ENCODE peak calls at places on chromosomes 2 and 18, in four cellular contexts. One of them, this sample, is unnamed.

GRCh38 chr2:145623136-145623535 is 1103.2 kb upstream of the ZEB2 start:
- DNase-seq in transverse colon: no peak
- DNase-seq in HL-60: no peak
- DNase-seq in GM12892: no peak
- DNase-seq in this sample: peak; percentile 52

GRCh38 chr2:96139181-96139758 is 968 bp upstream of the ASTL start:
- DNase-seq in transverse colon: no peak
- DNase-seq in HL-60: no peak
- DNase-seq in GM12892: no peak
- DNase-seq in this sample: no peak

GRCh38 chr2:237665713-237666143 is 38.3 kb downstream of the LRRFIP1 start:
- DNase-seq in transverse colon: no peak
- DNase-seq in HL-60: no peak
- DNase-seq in GM12892: no peak
- DNase-seq in this sample: no peak

GRCh38 chr2:24546668-24547067 is 55.6 kb downstream of the NCOA1 start:
- DNase-seq in GM12892: no peak
- DNase-seq in HL-60: no peak
- DNase-seq in transverse colon: no peak
- DNase-seq in this sample: no peak

GRCh38 chr2:118593257-118593656 is 254.2 kb downstream of the EN1 start:
- DNase-seq in GM12892: no peak
- DNase-seq in HL-60: no peak
- DNase-seq in transverse colon: no peak
- DNase-seq in this sample: no peak

GRCh38 chr2:136117391-136117841 is 533 bp downstream of the CXCR4 start:
- DNase-seq in HL-60: peak; percentile 45
- DNase-seq in transverse colon: peak; percentile 35
- DNase-seq in GM12892: peak; percentile 29
- DNase-seq in this sample: peak; percentile 52

GRCh38 chr18:58997811-58998337 is 133.2 kb downstream of the ZNF532 start:
- DNase-seq in HL-60: no peak
- DNase-seq in transverse colon: no peak
- DNase-seq in GM12892: no peak
- DNase-seq in this sample: peak; percentile 73

GRCh38 chr18:26036635-26037034 is 53.8 kb downstream of the SS18 start:
- DNase-seq in HL-60: no peak
- DNase-seq in transverse colon: no peak
- DNase-seq in GM12892: no peak
- DNase-seq in this sample: no peak

GRCh38 chr2:60806988-60807681 is 51.1 kb downstream of the PAPOLG start:
- DNase-seq in transverse colon: no peak
- DNase-seq in HL-60: peak; percentile 31
- DNase-seq in GM12892: peak; percentile 50
- DNase-seq in this sample: no peak

GRCh38 chr2:238427435-238428162 is 872 bp downstream of the ASB1 start:
- DNase-seq in HL-60: peak; percentile 25
- DNase-seq in transverse colon: no peak
- DNase-seq in GM12892: no peak
- DNase-seq in this sample: peak; percentile 8

GRCh38 chr2:219627105-219628100 is at the start of gene SLC4A3:
- DNase-seq in GM12892: no peak
- DNase-seq in transverse colon: no peak
- DNase-seq in HL-60: no peak
- DNase-seq in this sample: no peak

GRCh38 chr18:10530852-10531251 is 5.0 kb downstream of the NAPG start:
- DNase-seq in transverse colon: no peak
- DNase-seq in GM12892: no peak
- DNase-seq in HL-60: no peak
- DNase-seq in this sample: no peak

GRCh38 chr18:49161627-49162026 is 210.9 kb upstream of the SMAD7 start:
- DNase-seq in transverse colon: no peak
- DNase-seq in GM12892: peak; percentile 7
- DNase-seq in HL-60: no peak
- DNase-seq in this sample: no peak

GRCh38 chr2:118059919-118060478 is 28.3 kb upstream of the INSIG2 start:
- DNase-seq in GM12892: no peak
- DNase-seq in HL-60: no peak
- DNase-seq in transverse colon: no peak
- DNase-seq in this sample: no peak

GRCh38 chr18:47113796-47114540 is 36.3 kb downstream of the HDHD2 start:
- DNase-seq in transverse colon: no peak
- DNase-seq in GM12892: no peak
- DNase-seq in HL-60: no peak
- DNase-seq in this sample: no peak

GRCh38 chr2:223612501-223612900 is 10.3 kb upstream of the SCG2 start:
- DNase-seq in transverse colon: no peak
- DNase-seq in GM12892: no peak
- DNase-seq in HL-60: no peak
- DNase-seq in this sample: no peak

GRCh38 chr2:39686470-39686869 is 20.8 kb downstream of the TMEM178A start:
- DNase-seq in GM12892: no peak
- DNase-seq in transverse colon: no peak
- DNase-seq in HL-60: no peak
- DNase-seq in this sample: no peak

GRCh38 chr18:56148373-56148772 is 490.0 kb downstream of the TXNL1 start:
- DNase-seq in GM12892: no peak
- DNase-seq in HL-60: no peak
- DNase-seq in transverse colon: no peak
- DNase-seq in this sample: no peak

GRCh38 chr2:11757101-11757500 is 10.7 kb downstream of the LPIN1 start:
- DNase-seq in transverse colon: no peak
- DNase-seq in HL-60: no peak
- DNase-seq in GM12892: no peak
- DNase-seq in this sample: no peak

GRCh38 chr18:55780591-55781071 is 192.6 kb upstream of the TCF4 start:
- DNase-seq in HL-60: no peak
- DNase-seq in GM12892: no peak
- DNase-seq in transverse colon: no peak
- DNase-seq in this sample: peak; percentile 50

GRCh38 chr2:181680055-181680936 is at the start of gene NEUROD1:
- DNase-seq in HL-60: no peak
- DNase-seq in GM12892: no peak
- DNase-seq in transverse colon: no peak
- DNase-seq in this sample: no peak

GRCh38 chr2:14255135-14255820 is 377.2 kb upstream of the LRATD1 start:
- DNase-seq in transverse colon: no peak
- DNase-seq in GM12892: no peak
- DNase-seq in HL-60: no peak
- DNase-seq in this sample: no peak

GRCh38 chr2:237733677-237734300 is 64.8 kb upstream of the RBM44 start:
- DNase-seq in HL-60: no peak
- DNase-seq in transverse colon: no peak
- DNase-seq in GM12892: no peak
- DNase-seq in this sample: peak; percentile 89

GRCh38 chr18:37691162-37691561 is 125.6 kb upstream of the CELF4 start:
- DNase-seq in GM12892: no peak
- DNase-seq in HL-60: no peak
- DNase-seq in transverse colon: no peak
- DNase-seq in this sample: no peak

GRCh38 chr18:31104444-31104843 is 2.2 kb upstream of the DSC2 start:
- DNase-seq in GM12892: no peak
- DNase-seq in HL-60: no peak
- DNase-seq in transverse colon: no peak
- DNase-seq in this sample: no peak

GRCh38 chr2:147368306-147368705 is 476.5 kb upstream of the ACVR2A start:
- DNase-seq in HL-60: no peak
- DNase-seq in GM12892: no peak
- DNase-seq in transverse colon: no peak
- DNase-seq in this sample: no peak

GRCh38 chr18:72181241-72181764 is 362.8 kb downstream of the CBLN2 start:
- DNase-seq in HL-60: no peak
- DNase-seq in transverse colon: no peak
- DNase-seq in GM12892: no peak
- DNase-seq in this sample: no peak

GRCh38 chr2:241063587-241063986 is 38.5 kb downstream of the MTERF4 start:
- DNase-seq in transverse colon: no peak
- DNase-seq in GM12892: no peak
- DNase-seq in HL-60: no peak
- DNase-seq in this sample: no peak

GRCh38 chr2:32745675-32746074 is 117.8 kb downstream of the TTC27 start:
- DNase-seq in transverse colon: no peak
- DNase-seq in GM12892: no peak
- DNase-seq in HL-60: no peak
- DNase-seq in this sample: no peak

GRCh38 chr2:27264753-27265535 is 2.1 kb upstream of the SLC30A3 start:
- DNase-seq in transverse colon: peak; percentile 66
- DNase-seq in GM12892: peak; percentile 69
- DNase-seq in HL-60: peak; percentile 49
- DNase-seq in this sample: peak; percentile 87
- TF ChIP-seq POLR2AphosphoS5 in transverse colon: no peak
- TF ChIP-seq POLR2AphosphoS5 in GM12892: no peak
- TF ChIP-seq POLR2AphosphoS5 in HL-60: no peak
- TF ChIP-seq POLR2AphosphoS5 in this sample: peak; percentile 51

GRCh38 chr2:51006641-51007040 is 25.3 kb downstream of the NRXN1 start:
- DNase-seq in HL-60: no peak
- DNase-seq in transverse colon: no peak
- DNase-seq in GM12892: no peak
- DNase-seq in this sample: no peak

GRCh38 chr2:51000849-51001617 is 30.9 kb downstream of the NRXN1 start:
- DNase-seq in GM12892: no peak
- DNase-seq in transverse colon: no peak
- DNase-seq in HL-60: no peak
- DNase-seq in this sample: no peak

DNA sequence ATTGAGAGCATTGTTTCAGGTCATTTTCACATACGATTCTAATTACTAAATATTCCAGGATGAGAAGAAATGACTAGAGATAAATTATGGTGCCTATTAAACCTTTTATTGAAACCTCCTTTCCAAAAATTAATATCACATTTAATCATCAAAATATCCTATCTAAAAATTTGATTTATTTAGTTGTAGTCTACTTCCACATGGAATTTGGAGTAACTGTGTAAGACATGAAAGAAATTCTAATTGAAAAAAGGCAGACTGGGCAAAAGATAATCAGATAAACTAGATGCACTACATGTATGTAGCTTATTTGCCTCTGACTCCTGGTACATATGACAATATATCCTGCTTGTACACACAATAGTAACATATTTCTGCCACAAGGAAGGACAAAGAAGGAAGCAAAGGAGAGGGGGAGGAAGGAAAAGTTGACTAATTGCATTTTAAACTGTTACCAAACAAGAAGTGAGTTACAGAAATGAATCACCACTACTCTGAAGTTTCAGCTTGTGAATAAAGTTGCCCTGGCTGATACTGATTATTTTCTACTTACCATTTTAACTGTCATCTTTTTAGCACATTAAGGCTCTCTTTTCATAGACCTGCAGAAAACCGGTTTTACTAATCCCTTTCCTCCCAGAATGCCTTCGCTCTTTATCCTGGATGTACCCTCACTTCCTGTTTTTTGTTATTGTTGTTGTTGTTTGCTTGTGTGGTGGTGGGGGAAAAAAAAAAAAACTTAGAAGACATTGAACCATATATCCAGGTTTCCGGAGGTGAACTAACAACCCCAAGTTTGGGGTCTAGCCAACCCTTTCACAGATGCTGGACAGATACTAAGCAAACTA is 28.4 kb downstream of the NRXN1 start:
- DNase-seq in HL-60: no peak
- DNase-seq in GM12892: no peak
- DNase-seq in transverse colon: no peak
- DNase-seq in this sample: peak; percentile 29
- TF ChIP-seq POLR2AphosphoS5 in HL-60: no peak
- TF ChIP-seq POLR2AphosphoS5 in GM12892: no peak
- TF ChIP-seq POLR2AphosphoS5 in transverse colon: no peak
- TF ChIP-seq POLR2AphosphoS5 in this sample: no peak

GRCh38 chr18:50707841-50708240 is 112.0 kb downstream of the MRO start:
- DNase-seq in transverse colon: no peak
- DNase-seq in HL-60: no peak
- DNase-seq in GM12892: no peak
- DNase-seq in this sample: no peak
- TF ChIP-seq POLR2AphosphoS5 in transverse colon: peak; percentile 48
- TF ChIP-seq POLR2AphosphoS5 in HL-60: no peak
- TF ChIP-seq POLR2AphosphoS5 in GM12892: no peak
- TF ChIP-seq POLR2AphosphoS5 in this sample: no peak

GRCh38 chr2:200320344-200320743 is 13.9 kb downstream of the SPATS2L start:
- DNase-seq in GM12892: no peak
- DNase-seq in HL-60: no peak
- DNase-seq in transverse colon: no peak
- DNase-seq in this sample: no peak
- TF ChIP-seq POLR2AphosphoS5 in GM12892: no peak
- TF ChIP-seq POLR2AphosphoS5 in HL-60: no peak
- TF ChIP-seq POLR2AphosphoS5 in transverse colon: no peak
- TF ChIP-seq POLR2AphosphoS5 in this sample: no peak